ENCODE peak calls at places on chromosomes 5 and 9, in four cellular contexts. One of them, this sample, is unnamed.

GRCh38 chr5:142749321-142749720 is 20.9 kb upstream of the ARHGAP26 start:
- DNase-seq in K562: no peak
- DNase-seq in AG04450: peak; percentile 20
- DNase-seq in BE2C: no peak
- DNase-seq in this sample: peak; percentile 85

GRCh38 chr5:60822285-60822556 is 21.8 kb downstream of the ELOVL7 start:
- DNase-seq in AG04450: no peak
- DNase-seq in K562: no peak
- DNase-seq in BE2C: no peak
- DNase-seq in this sample: no peak

GRCh38 chr9:83623634-83623991 is 670 bp downstream of the IDNK start:
- DNase-seq in K562: no peak
- DNase-seq in AG04450: no peak
- DNase-seq in BE2C: no peak
- DNase-seq in this sample: no peak

GRCh38 chr9:137487454-137488329 is 28.6 kb upstream of the NSMF start:
- DNase-seq in BE2C: no peak
- DNase-seq in K562: no peak
- DNase-seq in AG04450: no peak
- DNase-seq in this sample: no peak

GRCh38 chr9:17135578-17135904 is 701 bp downstream of the CNTLN start:
- DNase-seq in BE2C: no peak
- DNase-seq in AG04450: no peak
- DNase-seq in K562: no peak
- DNase-seq in this sample: no peak

GRCh38 chr9:38026021-38026809 is 42.8 kb downstream of the SHB start:
- DNase-seq in AG04450: peak; percentile 91
- DNase-seq in K562: peak; percentile 65
- DNase-seq in BE2C: peak; percentile 88
- DNase-seq in this sample: peak; percentile 97

GRCh38 chr9:99235874-99236627 is 14.0 kb downstream of the SEC61B start:
- DNase-seq in K562: no peak
- DNase-seq in BE2C: no peak
- DNase-seq in AG04450: no peak
- DNase-seq in this sample: no peak

GRCh38 chr5:91514408-91514807 is 131.3 kb upstream of the ARRDC3 start:
- DNase-seq in AG04450: no peak
- DNase-seq in K562: no peak
- DNase-seq in BE2C: no peak
- DNase-seq in this sample: no peak

GRCh38 chr5:74328221-74328630 is 312.3 kb downstream of the ENC1 start:
- DNase-seq in AG04450: no peak
- DNase-seq in K562: no peak
- DNase-seq in BE2C: no peak
- DNase-seq in this sample: no peak

GRCh38 chr5:61450880-61451279 is 118.8 kb downstream of the ZSWIM6 start:
- DNase-seq in AG04450: no peak
- DNase-seq in K562: no peak
- DNase-seq in BE2C: peak; percentile 40
- DNase-seq in this sample: peak; percentile 24

GRCh38 chr5:111734013-111734412 is 23.0 kb downstream of the NREP start:
- DNase-seq in BE2C: no peak
- DNase-seq in K562: no peak
- DNase-seq in AG04450: no peak
- DNase-seq in this sample: peak; percentile 73

GRCh38 chr5:144032375-144032774 is 138.1 kb downstream of the YIPF5 start:
- DNase-seq in AG04450: no peak
- DNase-seq in K562: no peak
- DNase-seq in BE2C: no peak
- DNase-seq in this sample: no peak

GRCh38 chr5:137348759-137349158 is 150.4 kb downstream of the SPOCK1 start:
- DNase-seq in AG04450: no peak
- DNase-seq in K562: no peak
- DNase-seq in BE2C: no peak
- DNase-seq in this sample: no peak

GRCh38 chr9:38059233-38059936 is 9.6 kb downstream of the SHB start:
- DNase-seq in K562: no peak
- DNase-seq in BE2C: no peak
- DNase-seq in AG04450: no peak
- DNase-seq in this sample: no peak

GRCh38 chr9:21970800-21971620 is 23.2 kb downstream of the CDKN2A start:
- DNase-seq in BE2C: no peak
- DNase-seq in AG04450: no peak
- DNase-seq in K562: no peak
- DNase-seq in this sample: no peak

GRCh38 chr9:78213696-78214095 is 22.2 kb upstream of the CEP78 start:
- DNase-seq in AG04450: no peak
- DNase-seq in BE2C: no peak
- DNase-seq in K562: no peak
- DNase-seq in this sample: peak; percentile 35

GRCh38 chr5:179241175-179241574 is 104.1 kb downstream of the ADAMTS2 start:
- DNase-seq in BE2C: no peak
- DNase-seq in AG04450: no peak
- DNase-seq in K562: no peak
- DNase-seq in this sample: no peak

GRCh38 chr9:33445389-33445881 is 2.0 kb downstream of the AQP3 start:
- DNase-seq in BE2C: no peak
- DNase-seq in K562: peak; percentile 21
- DNase-seq in AG04450: no peak
- DNase-seq in this sample: no peak

GRCh38 chr9:33448159-33448511 is 742 bp upstream of the AQP3 start:
- DNase-seq in K562: no peak
- DNase-seq in BE2C: no peak
- DNase-seq in AG04450: no peak
- DNase-seq in this sample: peak; percentile 75

GRCh38 chr9:33447404-33448158 is at the start of gene AQP3:
- DNase-seq in AG04450: no peak
- DNase-seq in K562: peak; percentile 80
- DNase-seq in BE2C: peak; percentile 85
- DNase-seq in this sample: peak; percentile 54

GRCh38 chr9:33446507-33447403 is 638 bp downstream of the AQP3 start:
- DNase-seq in BE2C: peak; percentile 73
- DNase-seq in K562: peak; percentile 76
- DNase-seq in AG04450: peak; percentile 10
- DNase-seq in this sample: peak; percentile 70

DNA sequence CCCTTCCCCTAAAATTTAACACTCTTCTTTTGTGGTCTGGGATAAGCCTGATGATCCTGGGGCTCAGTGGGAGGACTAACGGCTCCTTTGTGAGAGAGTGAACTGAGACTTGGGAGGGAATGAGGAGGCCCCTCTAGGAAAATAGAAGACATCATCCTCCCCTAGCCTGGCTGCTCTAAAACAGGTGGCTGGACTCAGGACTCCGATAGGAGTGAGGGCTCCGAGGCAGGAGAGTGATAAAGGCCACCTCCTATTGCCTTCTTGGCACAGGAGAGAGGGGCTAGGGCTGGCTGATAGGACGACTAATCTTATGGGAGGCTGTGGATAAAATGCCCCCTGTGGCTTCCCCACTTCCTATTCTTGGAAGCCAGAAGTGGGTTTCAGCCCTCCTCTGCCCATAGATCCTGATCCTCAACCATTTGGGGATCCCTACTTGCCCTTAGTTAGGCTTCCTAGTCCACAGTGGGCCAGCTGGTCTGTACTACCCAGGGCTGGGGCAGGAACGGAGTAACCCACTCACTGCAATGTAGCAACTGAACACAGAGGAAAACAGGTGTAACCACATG is 1.4 kb downstream of the AQP3 start:
- DNase-seq in K562: peak; percentile 76
- DNase-seq in BE2C: no peak
- DNase-seq in AG04450: no peak
- DNase-seq in this sample: no peak
- H3K4me3 ChIP-seq in K562: peak overlapping the region; percentile 47
- H3K4me3 ChIP-seq in BE2C: no peak overlapping the region
- H3K4me3 ChIP-seq in AG04450: no peak overlapping the region
- H3K4me3 ChIP-seq in this sample: peak overlapping the region; percentile 98

GRCh38 chr5:103834216-103834615 is 271.6 kb upstream of the NUDT12 start:
- DNase-seq in K562: no peak
- DNase-seq in BE2C: no peak
- DNase-seq in AG04450: no peak
- DNase-seq in this sample: no peak

GRCh38 chr5:103827976-103828375 is 265.4 kb upstream of the NUDT12 start:
- DNase-seq in K562: no peak
- DNase-seq in AG04450: no peak
- DNase-seq in BE2C: no peak
- DNase-seq in this sample: no peak

DNA sequence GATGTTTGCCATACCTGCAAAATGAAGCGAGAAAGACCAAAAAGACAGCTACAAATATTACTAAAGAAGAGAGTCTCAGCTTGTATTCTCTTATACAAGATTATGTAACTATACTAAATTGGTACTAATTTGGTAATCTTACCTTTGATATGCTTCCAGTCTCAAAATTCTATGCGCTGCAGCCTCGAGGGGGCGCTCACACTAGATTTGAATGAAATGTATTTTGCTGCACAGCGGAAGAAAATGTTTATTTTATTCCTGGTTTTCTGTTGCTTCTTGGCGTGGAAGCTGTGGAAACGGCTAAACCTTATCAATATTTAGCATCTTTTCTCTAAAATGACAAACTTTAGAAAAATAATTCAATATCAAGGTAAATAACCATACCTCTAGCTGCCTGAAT is 267.0 kb upstream of the NUDT12 start:
- DNase-seq in AG04450: no peak
- DNase-seq in BE2C: no peak
- DNase-seq in K562: peak; percentile 17
- DNase-seq in this sample: peak; percentile 10
- TF ChIP-seq CTCF in AG04450: peak; percentile 37
- TF ChIP-seq CTCF in BE2C: peak; percentile 32
- TF ChIP-seq CTCF in K562: peak; percentile 60
- TF ChIP-seq CTCF in this sample: no peak

DNA sequence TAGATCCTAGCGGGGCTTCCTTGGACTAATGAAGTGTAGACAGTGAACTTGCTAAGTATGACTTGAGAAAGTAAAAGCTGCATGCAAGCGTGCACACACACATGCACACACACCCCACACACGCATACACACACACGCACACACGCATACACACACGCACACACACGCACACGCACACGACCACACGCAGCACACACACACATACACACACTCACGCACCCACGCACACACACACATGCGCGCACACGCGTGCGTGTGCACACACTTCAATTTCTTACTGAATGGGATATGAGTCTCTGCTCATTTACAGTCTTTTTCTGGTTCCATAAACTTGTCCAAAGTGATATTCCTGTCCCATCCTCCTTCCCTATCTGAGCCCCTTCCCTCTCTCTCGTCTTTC is 41.2 kb downstream of the MSX2 start:
- DNase-seq in BE2C: no peak
- DNase-seq in AG04450: no peak
- DNase-seq in K562: no peak
- DNase-seq in this sample: no peak
- H3K4me3 ChIP-seq in BE2C: no peak overlapping the region
- H3K4me3 ChIP-seq in AG04450: no peak overlapping the region
- H3K4me3 ChIP-seq in K562: no peak overlapping the region
- H3K4me3 ChIP-seq in this sample: no peak overlapping the region

GRCh38 chr5:146055432-146055831 is 49.9 kb downstream of the PLAC8L1 start:
- DNase-seq in AG04450: no peak
- DNase-seq in K562: no peak
- DNase-seq in BE2C: no peak
- DNase-seq in this sample: no peak

GRCh38 chr5:146051678-146052077 is 53.7 kb downstream of the PLAC8L1 start:
- DNase-seq in K562: no peak
- DNase-seq in BE2C: no peak
- DNase-seq in AG04450: peak; percentile 37
- DNase-seq in this sample: no peak

GRCh38 chr5:146049704-146050026 is 55.7 kb downstream of the PLAC8L1 start:
- DNase-seq in K562: no peak
- DNase-seq in AG04450: no peak
- DNase-seq in BE2C: no peak
- DNase-seq in this sample: no peak

GRCh38 chr5:146050061-146050460 is 55.3 kb downstream of the PLAC8L1 start:
- DNase-seq in BE2C: no peak
- DNase-seq in AG04450: no peak
- DNase-seq in K562: no peak
- DNase-seq in this sample: no peak

DNA sequence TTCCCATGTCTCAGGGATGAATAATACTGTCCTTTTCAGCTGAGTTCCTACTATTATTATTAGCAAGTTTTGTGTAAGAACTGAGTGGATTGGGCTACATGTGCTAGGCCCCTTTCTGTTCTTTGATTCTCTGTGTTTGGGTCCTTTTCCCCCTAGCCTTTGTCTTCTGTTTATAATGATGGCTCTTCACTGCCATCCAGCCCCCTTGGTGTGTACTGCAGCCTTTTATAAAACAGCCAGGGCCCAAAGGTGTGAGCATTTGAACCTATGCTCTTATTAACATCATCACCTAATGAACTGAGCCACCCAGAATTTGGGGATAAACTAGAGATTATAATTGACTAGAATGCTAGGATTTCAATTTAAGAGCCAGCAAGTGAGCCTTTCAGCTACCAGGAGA is 52.6 kb downstream of the PLAC8L1 start:
- DNase-seq in K562: peak; percentile 28
- DNase-seq in AG04450: no peak
- DNase-seq in BE2C: no peak
- DNase-seq in this sample: no peak
- TF ChIP-seq CTCF in K562: peak; percentile 57
- TF ChIP-seq CTCF in AG04450: peak; percentile 35
- TF ChIP-seq CTCF in BE2C: peak; percentile 38
- TF ChIP-seq CTCF in this sample: peak; percentile 47

DNA sequence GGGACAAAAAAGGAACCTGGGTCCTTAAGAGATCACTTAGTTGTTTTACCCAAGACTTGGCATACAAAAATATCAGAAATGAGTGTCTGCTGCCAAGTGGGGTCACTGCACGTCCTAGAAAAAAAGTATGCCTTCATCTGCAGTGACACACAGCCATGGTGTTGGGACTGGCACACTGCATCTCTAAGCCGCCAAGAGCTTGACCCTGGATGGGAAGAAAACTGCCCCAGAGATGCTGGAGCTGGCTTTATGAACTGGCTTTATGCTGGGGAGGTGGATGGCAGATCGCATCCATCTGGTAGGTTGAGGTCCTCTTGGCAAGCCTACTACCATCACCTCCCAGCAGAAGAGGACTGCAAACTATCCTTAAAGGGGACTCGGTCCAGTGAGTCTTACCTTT is 51.6 kb downstream of the IRF1 start:
- DNase-seq in BE2C: no peak
- DNase-seq in K562: no peak
- DNase-seq in AG04450: no peak
- DNase-seq in this sample: no peak
- H3K4me3 ChIP-seq in BE2C: no peak overlapping the region
- H3K4me3 ChIP-seq in K562: no peak overlapping the region
- H3K4me3 ChIP-seq in AG04450: no peak overlapping the region
- H3K4me3 ChIP-seq in this sample: no peak overlapping the region

GRCh38 chr5:87899109-87900100 is 369.2 kb downstream of the TMEM161B start:
- DNase-seq in BE2C: no peak
- DNase-seq in K562: no peak
- DNase-seq in AG04450: no peak
- DNase-seq in this sample: peak; percentile 10
- TF ChIP-seq CTCF in BE2C: no peak
- TF ChIP-seq CTCF in K562: no peak
- TF ChIP-seq CTCF in AG04450: no peak
- TF ChIP-seq CTCF in this sample: no peak

GRCh38 chr5:81980598-81981260 is 8.9 kb downstream of the ATG10 start:
- DNase-seq in AG04450: no peak
- DNase-seq in K562: no peak
- DNase-seq in BE2C: no peak
- DNase-seq in this sample: no peak
- H3K4me3 ChIP-seq in AG04450: no peak overlapping the region
- H3K4me3 ChIP-seq in K562: no peak overlapping the region
- H3K4me3 ChIP-seq in BE2C: no peak overlapping the region
- H3K4me3 ChIP-seq in this sample: no peak overlapping the region